ENCODE peak calls at places on chromosome 12, in seven cellular contexts. Z is CD8-positive, alpha-beta T cell; Y is upper lobe of right lung; S is tibial artery; G is psoas muscle; C is heart right ventricle; K is cardiac muscle cell. J is an unnamed sample.

GRCh38 chr12:113424915-113425823 is 3.0 kb downstream of the SDSL start:
- DNase-seq in C (peak; percentile 52), K (peak; percentile 75), Z (no peak), Y (peak; percentile 80), G (peak; percentile 71), S (no peak), J (peak; percentile 57)

GRCh38 chr12:55797068-55797467 is 20.5 kb downstream of the SARNP start:
- DNase-seq in C (no peak), K (peak; percentile 74), G (no peak), Z (no peak), Y (no peak), S (no peak), J (no peak)

GRCh38 chr12:59911516-59911915 is 315.7 kb downstream of the SLC16A7 start:
- DNase-seq in Z (no peak), K (no peak), C (no peak), S (no peak), Y (no peak), G (no peak), J (no peak)

GRCh38 chr12:99911076-99911475 is 73.7 kb downstream of the ANKS1B start:
- DNase-seq in K (peak; percentile 92), Y (no peak), Z (no peak), C (no peak), S (peak; percentile 67), G (peak; percentile 36), J (no peak)

GRCh38 chr12:62604856-62605255 is 138.2 kb downstream of the MON2 start:
- DNase-seq in G (no peak), C (no peak), K (peak; percentile 47), Z (no peak), S (no peak), Y (no peak), J (no peak)

GRCh38 chr12:58882796-58883195 is 37.5 kb downstream of the LRIG3 start:
- DNase-seq in Y (no peak), K (no peak), S (no peak), G (no peak), Z (no peak), C (no peak), J (no peak)

GRCh38 chr12:51369581-51369980 is 21.6 kb downstream of the GALNT6 start:
- DNase-seq in Z (peak; percentile 33), C (no peak), K (no peak), Y (no peak), S (no peak), G (no peak), J (no peak)

GRCh38 chr12:105986779-105987686 is 151.7 kb downstream of the NUAK1 start:
- DNase-seq in K (peak; percentile 96), S (no peak), Z (no peak), Y (no peak), G (no peak), C (no peak), J (no peak)

GRCh38 chr12:115609356-115609755 is 668.1 kb downstream of the MED13L start:
- DNase-seq in K (no peak), G (no peak), S (no peak), Y (no peak), C (no peak), Z (no peak), J (no peak)

GRCh38 chr12:4032906-4033628 is 159.9 kb upstream of the PARP11 start:
- DNase-seq in Y (no peak), G (no peak), C (no peak), Z (no peak), K (no peak), S (no peak), J (no peak)

GRCh38 chr12:116393859-116394650 is 116.6 kb upstream of the MED13L start:
- DNase-seq in C (no peak), G (no peak), K (no peak), S (no peak), Y (no peak), Z (no peak), J (no peak)

GRCh38 chr12:91098942-91099341 is 12.4 kb downstream of the LUM start:
- DNase-seq in G (no peak), C (no peak), K (peak; percentile 96), Y (no peak), Z (no peak), S (peak; percentile 69), J (no peak)

GRCh38 chr12:11839093-11839641 is 189.7 kb downstream of the ETV6 start:
- DNase-seq in Z (no peak), Y (no peak), C (no peak), S (no peak), G (no peak), K (peak; percentile 85), J (no peak)

GRCh38 chr12:43282106-43282505 is 269.9 kb downstream of the ADAMTS20 start:
- DNase-seq in C (no peak), S (no peak), Z (no peak), K (peak; percentile 73), G (no peak), Y (no peak), J (no peak)

GRCh38 chr12:119457251-119457650 is 122.7 kb downstream of the CCDC60 start:
- DNase-seq in S (no peak), K (no peak), Z (no peak), C (no peak), Y (no peak), G (no peak), J (no peak)

GRCh38 chr12:102694913-102695312 is 214.6 kb upstream of the IGF1 start:
- DNase-seq in S (no peak), Y (no peak), G (no peak), C (no peak), Z (no peak), K (no peak), J (no peak)

GRCh38 chr12:109621271-109621671 is 47.7 kb downstream of the MVK start:
- DNase-seq in C (no peak), S (no peak), K (peak; percentile 39), Y (no peak), Z (no peak), G (no peak), J (no peak)

GRCh38 chr12:52233462-52234141 is 559 bp downstream of the KRT7 start:
- DNase-seq in Z (no peak), K (no peak), G (no peak), S (peak; percentile 62), Y (peak; percentile 61), C (no peak), J (no peak)

GRCh38 chr12:20601668-20602280 is 93.4 kb upstream of the SLCO1C1 start:
- DNase-seq in C (no peak), K (peak; percentile 74), S (no peak), Z (no peak), Y (no peak), G (no peak), J (no peak)

GRCh38 chr12:91215940-91216454 is 33.4 kb upstream of the DCN start:
- DNase-seq in K (no peak), Z (no peak), S (no peak), C (no peak), Y (no peak), G (no peak), J (no peak)

GRCh38 chr12:99810718-99811593 is 163.4 kb downstream of the GARIN6 start:
- DNase-seq in G (no peak), S (no peak), Y (no peak), Z (no peak), K (peak; percentile 42), C (no peak), J (no peak)

GRCh38 chr12:4114986-4115385 is 158.6 kb upstream of the CCND2 start:
- DNase-seq in K (no peak), C (no peak), S (no peak), G (no peak), Z (peak; percentile 51), Y (peak; percentile 6), J (no peak)

GRCh38 chr12:123150273-123150803 is 552 bp downstream of the PITPNM2 start:
- DNase-seq in K (no peak), S (peak; percentile 70), C (peak; percentile 63), G (peak; percentile 69), Z (peak; percentile 31), Y (peak; percentile 78), J (peak; percentile 84)

DNA sequence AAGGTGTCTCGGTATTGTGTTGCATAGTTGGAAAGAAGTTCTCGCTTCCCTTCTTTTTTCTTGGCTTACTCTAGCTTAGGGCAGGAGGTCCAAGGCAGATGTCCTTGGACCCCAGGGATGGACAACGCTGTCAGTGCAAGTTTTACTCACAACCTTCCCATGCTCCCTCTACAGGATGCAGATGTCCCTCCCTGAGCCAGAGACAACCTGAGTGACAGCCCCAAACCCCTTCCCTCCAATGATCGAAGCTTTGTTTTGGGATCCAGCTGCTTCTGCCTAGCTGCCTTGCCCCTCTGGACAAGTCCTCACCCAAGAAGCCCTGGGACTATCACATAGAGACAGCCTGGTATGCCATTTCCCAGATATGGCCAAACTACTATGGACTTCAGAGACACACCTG is 112.0 kb upstream of the RAP1B start:
- DNase-seq in K (no peak), S (no peak), G (no peak), Z (no peak), Y (no peak), C (no peak), J (no peak)
- TF ChIP-seq CTCF in K (no peak), S (no peak), G (no peak), Z (no peak), Y (no peak), C (no peak), J (no peak)

DNA sequence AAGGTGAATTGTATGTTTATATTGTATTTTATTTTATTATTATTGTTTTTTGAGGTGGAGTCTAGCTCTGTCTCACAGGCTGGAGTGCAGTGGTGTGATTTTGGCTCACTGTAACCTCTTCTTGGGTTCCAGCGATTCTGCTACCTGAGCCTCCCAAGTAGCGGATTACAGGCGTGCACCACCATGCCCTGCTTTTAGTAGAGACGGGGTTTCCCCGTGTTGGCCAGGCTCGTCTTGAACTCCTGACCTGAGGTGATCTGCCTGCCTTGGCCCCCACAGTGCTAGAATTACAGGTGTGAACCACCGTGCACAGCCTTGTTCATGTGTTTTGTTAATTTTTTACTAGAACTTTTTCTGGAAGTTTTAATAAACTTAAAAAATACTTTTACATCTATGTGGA is 3.8 kb downstream of the ATF7IP start:
- DNase-seq in K (no peak), Y (no peak), Z (peak; percentile 41), C (no peak), S (no peak), G (no peak), J (no peak)
- H3K9me3 ChIP-seq in K (no peaks in the 10 kb centered on the region), Y (no peaks in the 10 kb centered on the region), Z (no peaks in the 10 kb centered on the region), C (no peaks in the 10 kb centered on the region), S (no peaks in the 10 kb centered on the region), G (no peaks in the 10 kb centered on the region), J (no peaks in the 10 kb centered on the region)

GRCh38 chr12:16473610-16474326 is 126.3 kb downstream of the MGST1 start:
- DNase-seq in S (no peak), Y (no peak), G (no peak), K (peak; percentile 83), C (no peak), Z (no peak), J (no peak)
- TF ChIP-seq CTCF in S (no peak), Y (no peak), G (no peak), K (peak; percentile 11), C (no peak), Z (no peak), J (no peak)

GRCh38 chr12:117469883-117470483 is 108.6 kb upstream of the NOS1 start:
- DNase-seq in S (no peak), Z (no peak), C (no peak), G (no peak), K (no peak), Y (no peak), J (no peak)

GRCh38 chr12:117461732-117462131 is 100.3 kb upstream of the NOS1 start:
- DNase-seq in Z (no peak), G (no peak), S (no peak), C (no peak), Y (no peak), K (no peak), J (no peak)

GRCh38 chr12:117470804-117471203 is 109.4 kb upstream of the NOS1 start:
- DNase-seq in S (no peak), Z (no peak), C (no peak), G (no peak), Y (no peak), K (no peak), J (no peak)

GRCh38 chr12:117468016-117468415 is 106.6 kb upstream of the NOS1 start:
- DNase-seq in Y (no peak), K (no peak), Z (no peak), G (no peak), S (no peak), C (no peak), J (no peak)

GRCh38 chr12:117466677-117467362 is 105.4 kb upstream of the NOS1 start:
- DNase-seq in C (no peak), S (no peak), K (no peak), Y (no peak), Z (no peak), G (no peak), J (peak; percentile 61)
- H3K9me3 ChIP-seq in C (no peaks in the 10 kb centered on the region), S (peaks cover 5% of the 10 kb centered on the region), K (no peaks in the 10 kb centered on the region), Y (peaks cover 4% of the 10 kb centered on the region), Z (no peaks in the 10 kb centered on the region), G (peaks cover 6% of the 10 kb centered on the region), J (peaks cover 10% of the 10 kb centered on the region)